ENCODE peak calls at places on chromosomes 11 and 22, in four cellular contexts. J is fibroblast of villous mesenchyme, G is astrocyte of the cerebellum, I is fibroblast of pulmonary artery. K is an unnamed sample.

GRCh38 chr11:12629601-12630313 is 44.5 kb upstream of the TEAD1 start:
- DNase-seq in J (peak), G (no peak), I (peak), K (peak)

GRCh38 chr22:35645646-35646045 is 2.6 kb upstream of the APOL6 start:
- DNase-seq in J (no peak), G (no peak), I (no peak), K (no peak)

GRCh38 chr11:120548682-120549209 is 37.2 kb downstream of the GRIK4 start:
- DNase-seq in J (no peak), G (no peak), I (no peak), K (no peak)

GRCh38 chr22:37077802-37078448 is 26.4 kb downstream of the KCTD17 start:
- DNase-seq in J (peak), G (peak), I (peak), K (no peak)

GRCh38 chr11:44146931-44147330 is 51.5 kb downstream of the EXT2 start:
- DNase-seq in J (no peak), G (no peak), I (no peak), K (no peak)

GRCh38 chr11:46913484-46913883 is 4.9 kb downstream of the LRP4 start:
- DNase-seq in J (no peak), G (no peak), I (no peak), K (no peak)

GRCh38 chr11:122339661-122340060 is 223.6 kb upstream of the BLID start:
- DNase-seq in J (no peak), G (no peak), I (peak), K (no peak)

GRCh38 chr22:35546886-35547285 is 6.3 kb downstream of the RASD2 start:
- DNase-seq in J (no peak), G (no peak), I (no peak), K (no peak)

GRCh38 chr11:36463781-36464180 is 46.3 kb downstream of the TRAF6 start:
- DNase-seq in J (peak), G (no peak), I (peak), K (no peak)

GRCh38 chr22:20565079-20565734 is 57.8 kb downstream of the MED15 start:
- DNase-seq in J (no peak), G (no peak), I (no peak), K (no peak)

GRCh38 chr11:27485930-27486773 is 13.6 kb upstream of the LGR4 start:
- DNase-seq in J (peak), G (peak), I (peak), K (no peak)

GRCh38 chr11:122309262-122309925 is 193.4 kb upstream of the BLID start:
- DNase-seq in J (no peak), G (peak), I (peak), K (no peak)

GRCh38 chr22:22691716-22692701 is 47.6 kb downstream of the GGTLC2 start:
- DNase-seq in J (peak), G (no peak), I (peak), K (peak)

GRCh38 chr22:46076651-46077339 is 73.5 kb upstream of the PPARA start:
- DNase-seq in J (peak), G (no peak), I (peak), K (no peak)

GRCh38 chr11:8363924-8364323 is 100.2 kb upstream of the LMO1 start:
- DNase-seq in J (no peak), G (no peak), I (peak), K (no peak)

GRCh38 chr11:11450744-11451362 is 97.8 kb upstream of the CSNK2A3 start:
- DNase-seq in J (peak), G (no peak), I (peak), K (no peak)

GRCh38 chr11:6315811-6316425 is 4.4 kb downstream of the CAVIN3 start:
- DNase-seq in J (peak), G (no peak), I (peak), K (no peak)

GRCh38 chr22:30301995-30302809 is 12.9 kb upstream of the CASTOR1 start:
- DNase-seq in J (peak), G (peak), I (peak), K (peak)

GRCh38 chr11:122138759-122139594 is 23.0 kb upstream of the BLID start:
- DNase-seq in J (peak), G (no peak), I (peak), K (no peak)

GRCh38 chr22:39894554-39895092 is 1.1 kb upstream of the ENTHD1 start:
- DNase-seq in J (no peak), G (no peak), I (no peak), K (no peak)

GRCh38 chr11:2690261-2690575 is 9.6 kb downstream of the KCNQ1OT1 start:
- DNase-seq in J (no peak), G (no peak), I (no peak), K (no peak)

GRCh38 chr11:8373519-8374432 is 110.1 kb upstream of the LMO1 start:
- DNase-seq in J (no peak), G (no peak), I (no peak), K (no peak)

GRCh38 chr11:131696584-131697120 is 326.2 kb downstream of the NTM start:
- DNase-seq in J (no peak), G (no peak), I (no peak), K (no peak)

GRCh38 chr11:132992838-132993680 is 539.2 kb downstream of the OPCML start:
- DNase-seq in J (no peak), G (peak), I (no peak), K (no peak)

GRCh38 chr22:20153945-20154344 is 3.1 kb upstream of the CCDC188 start:
- DNase-seq in J (no peak), G (no peak), I (no peak), K (no peak)

GRCh38 chr11:122748968-122749687 is 89.2 kb upstream of the CRTAM start:
- DNase-seq in J (peak), G (peak), I (peak), K (peak)

GRCh38 chr11:33978376-33978775 is 73.2 kb upstream of the CAPRIN1 start:
- DNase-seq in J (no peak), G (no peak), I (no peak), K (no peak)

GRCh38 chr22:27407369-27407985 is 394.1 kb downstream of the MN1 start:
- DNase-seq in J (no peak), G (no peak), I (no peak), K (no peak)

GRCh38 chr11:128620306-128621175 is 33.2 kb upstream of the ETS1 start:
- DNase-seq in J (peak), G (no peak), I (peak), K (no peak)

GRCh38 chr22:19844423-19845368 is 10.0 kb downstream of the GNB1L start:
- DNase-seq in J (peak), G (no peak), I (peak), K (no peak)

GRCh38 chr11:105829084-105829483 is 193.0 kb downstream of the MSANTD4 start:
- DNase-seq in J (no peak), G (no peak), I (no peak), K (no peak)
- H3K4me3 ChIP-seq in J (no peak), G (no peak), I (no peak), K (no peak)

GRCh38 chr11:65292866-65293265 is 21.8 kb upstream of the CDC42EP2 start:
- DNase-seq in J (peak), G (no peak), I (no peak), K (no peak)
- H3K4me3 ChIP-seq in J (no peak), G (no peak), I (no peak), K (no peak)

DNA sequence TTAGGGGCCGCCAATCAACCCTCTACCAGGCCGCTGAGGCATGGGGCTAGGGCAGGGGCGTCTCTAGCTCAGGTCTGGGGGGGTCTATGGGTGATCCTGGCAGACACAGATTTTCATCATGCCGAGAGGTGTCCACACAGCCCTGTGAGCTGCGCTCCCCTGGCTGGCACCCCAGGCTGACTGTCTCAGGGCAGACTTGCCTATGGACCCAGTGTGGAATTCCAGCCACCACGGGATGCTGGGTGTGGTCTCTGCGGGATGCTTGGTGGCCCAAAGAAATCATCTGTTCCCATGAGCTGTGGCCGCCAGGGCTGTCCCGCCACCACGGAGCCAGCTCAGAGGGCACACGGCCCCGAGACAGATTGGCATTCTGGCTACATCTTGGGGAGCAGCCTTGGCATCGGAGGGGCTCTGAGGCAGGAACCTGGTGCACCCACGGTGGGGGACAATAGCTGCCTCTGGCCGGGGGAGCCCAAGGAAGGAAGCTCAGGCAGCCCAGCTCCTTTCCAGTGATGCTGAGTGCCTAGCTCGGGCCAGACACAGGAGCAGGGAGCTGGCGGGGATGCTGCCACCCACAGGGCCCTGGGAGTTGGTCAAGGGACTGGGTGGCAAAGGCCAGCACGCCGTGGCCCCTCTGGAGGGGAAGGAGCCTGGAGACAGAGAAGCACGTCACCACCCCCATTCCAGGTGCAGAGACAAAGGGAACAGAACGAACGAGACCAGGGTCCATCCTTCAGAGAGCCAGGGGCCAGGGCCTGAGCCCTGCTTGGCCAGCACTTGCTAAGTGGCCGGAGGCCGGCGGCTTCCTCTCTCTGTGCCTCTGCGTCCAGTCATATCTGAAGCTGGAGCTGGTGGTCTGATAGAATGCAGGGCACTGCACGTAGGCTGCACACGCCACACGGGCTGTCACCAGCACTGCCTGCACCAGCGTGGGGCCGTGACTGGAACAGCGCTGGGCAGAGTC is 64.4 kb upstream of the FGF3 start:
- DNase-seq in J (no peak), G (no peak), I (no peak), K (no peak)
- H3K4me3 ChIP-seq in J (no peak), G (no peak), I (no peak), K (no peak)

GRCh38 chr22:50244420-50245213 is at the start of gene TUBGCP6:
- DNase-seq in J (peak), G (peak), I (peak), K (peak)

GRCh38 chr22:50247748-50248147 is 2.9 kb upstream of the TUBGCP6 start:
- DNase-seq in J (peak), G (no peak), I (peak), K (no peak)

GRCh38 chr22:50245214-50246072 is 620 bp upstream of the TUBGCP6 start:
- DNase-seq in J (no peak), G (no peak), I (no peak), K (no peak)

GRCh38 chr22:50248192-50249084 is 2.6 kb downstream of the HDAC10 start:
- DNase-seq in J (no peak), G (no peak), I (no peak), K (no peak)

DNA sequence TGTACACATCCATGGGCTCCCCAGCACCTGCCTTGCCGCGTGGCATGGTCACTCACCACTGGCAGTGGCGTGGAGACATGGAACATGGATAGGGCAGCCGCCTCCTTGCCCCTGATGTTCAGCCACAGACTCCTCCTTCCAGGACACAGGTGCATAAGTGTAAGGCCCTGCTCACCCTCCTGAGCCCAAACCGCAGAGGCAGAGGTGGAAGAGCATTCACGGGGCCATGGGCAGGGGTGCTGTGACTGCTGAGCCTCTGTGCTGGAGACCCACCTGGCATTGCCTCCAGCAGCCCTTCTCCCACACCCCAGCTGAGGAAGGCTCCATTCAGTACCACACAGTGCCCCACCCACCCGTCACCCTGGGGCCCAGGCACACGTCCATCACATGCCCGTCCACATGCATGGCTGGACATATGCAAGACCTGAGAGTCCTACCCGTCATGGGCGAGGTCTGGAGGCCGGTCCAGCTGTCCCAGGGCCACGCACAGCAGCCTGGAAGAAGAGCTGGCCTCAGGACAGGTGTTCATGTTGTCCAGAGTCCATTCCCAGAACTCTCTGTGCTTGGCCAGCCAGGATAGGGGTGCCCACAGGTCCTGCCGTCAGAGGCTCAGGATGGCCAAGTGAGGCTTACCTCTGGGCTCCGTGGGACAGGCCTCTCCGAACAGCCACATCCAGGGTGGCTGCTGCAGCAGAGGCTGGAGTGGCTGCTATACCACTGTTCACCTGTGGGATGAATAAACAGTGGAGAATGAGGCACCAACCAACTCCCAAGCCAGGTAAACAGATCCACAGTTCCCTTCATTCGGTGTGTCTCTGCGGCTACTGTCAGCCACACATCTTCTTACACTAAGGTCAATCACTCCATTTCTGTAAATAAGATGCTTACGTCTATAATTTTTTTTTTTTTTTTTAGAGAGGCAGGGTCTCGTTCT is 1.7 kb upstream of the TUBGCP6 start:
- DNase-seq in J (no peak), G (no peak), I (no peak), K (no peak)
- H3K4me3 ChIP-seq in J (no peak), G (no peak), I (no peak), K (no peak)

DNA sequence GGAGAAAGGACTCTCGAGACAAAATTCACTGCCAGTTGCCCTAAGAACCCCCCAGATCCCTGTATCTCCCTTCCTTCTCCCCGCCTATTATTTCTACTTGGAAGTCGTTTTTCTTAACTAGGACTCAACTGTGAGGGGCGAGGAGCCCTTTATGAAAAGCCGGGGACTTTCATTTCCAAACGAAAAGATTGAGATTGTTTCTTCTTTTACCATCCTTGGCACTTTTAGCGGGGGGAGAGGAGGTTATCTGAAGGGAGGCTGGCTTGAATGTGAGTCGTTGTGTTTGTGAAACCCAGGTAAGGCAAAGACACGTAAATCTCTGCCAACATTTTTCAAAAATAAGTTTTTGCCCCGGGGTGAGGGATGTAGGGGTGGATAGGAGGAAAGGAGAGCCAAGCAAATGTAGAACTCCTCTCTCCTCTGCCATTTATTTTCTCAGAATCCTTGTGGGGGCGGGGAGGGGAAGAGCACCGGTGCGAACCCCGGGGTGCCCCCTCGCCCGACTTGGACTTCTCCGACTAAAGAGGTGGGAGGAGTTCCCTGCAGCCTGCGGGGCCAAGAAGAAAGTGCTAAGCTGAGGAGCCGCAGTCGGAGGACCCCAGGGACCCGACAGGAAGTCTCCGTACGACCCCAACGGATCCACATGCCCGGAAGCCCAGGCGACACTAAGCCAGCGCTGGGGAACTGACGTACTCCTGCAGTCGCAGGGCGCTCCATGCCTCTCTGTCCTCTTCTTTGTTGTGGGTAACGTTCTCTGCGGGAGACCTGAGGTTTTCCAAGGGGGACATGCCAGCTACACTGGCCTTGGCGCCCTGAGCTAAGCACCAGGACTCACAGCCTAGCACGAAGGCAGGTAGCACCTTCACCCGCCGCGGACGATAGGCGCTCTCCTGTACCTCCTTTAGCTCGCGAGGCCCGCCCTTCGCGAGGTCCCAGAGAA is 2.3 kb upstream of the WT1 start:
- DNase-seq in J (no peak), G (no peak), I (no peak), K (no peak)
- H3K4me3 ChIP-seq in J (peak), G (no peak), I (peak), K (no peak)

GRCh38 chr22:45007946-45008852 is 1.6 kb downstream of the PHF21B start:
- DNase-seq in J (peak), G (no peak), I (no peak), K (no peak)
- H3K4me3 ChIP-seq in J (peak), G (peak), I (no peak), K (peak)